ENCODE peak calls at places on chromosomes 16 and 17, in nine cellular contexts. L is GM12892; T is CD4-positive, CD25-positive, alpha-beta regulatory T cell; A is neural progenitor cell; Y is activated T-cell treated with anti-CD3 and anti-CD28 coated beads for 1 hour; C is A172; H is GM13976; D is fibroblast of mammary gland; Z is myocyte. F is an unnamed sample.

GRCh38 chr16:85129846-85130706 is 17.8 kb upstream of the CIBAR2 start:
- DNase-seq in L (no peak), T (no peak), A (no peak), Y (no peak), C (peak; percentile 23), H (no peak), D (peak; percentile 69), Z (peak; percentile 78), F (no peak)

GRCh38 chr17:78358538-78359215 is 1.2 kb downstream of the SOCS3 start:
- DNase-seq in L (no peak), T (no peak), A (peak; percentile 71), Y (no peak), C (no peak), H (no peak), D (no peak), Z (peak; percentile 63), F (no peak)

GRCh38 chr17:57136355-57136754 is 51.3 kb downstream of the AKAP1 start:
- DNase-seq in L (no peak), T (no peak), A (peak; percentile 18), Y (no peak), C (no peak), H (no peak), D (no peak), Z (no peak), F (no peak)

GRCh38 chr16:88309905-88310259 is 72.9 kb upstream of the ZNF469 start:
- DNase-seq in L (no peak), T (no peak), A (no peak), Y (no peak), C (no peak), H (no peak), D (no peak), Z (peak; percentile 75), F (no peak)

GRCh38 chr16:25106567-25107465 is 4.7 kb upstream of the LCMT1 start:
- DNase-seq in L (peak; percentile 86), T (peak; percentile 65), A (peak; percentile 95), Y (peak; percentile 45), C (no peak), H (peak; percentile 95), D (peak; percentile 85), Z (peak; percentile 90), F (peak; percentile 45)

GRCh38 chr16:85908444-85908843 is 9.5 kb downstream of the IRF8 start:
- DNase-seq in L (no peak), T (no peak), A (no peak), Y (no peak), C (no peak), H (peak; percentile 71), D (no peak), Z (no peak), F (no peak)

GRCh38 chr17:35243459-35244204 is 760 bp downstream of the SLFN5 start:
- DNase-seq in L (peak; percentile 15), T (peak; percentile 47), A (peak; percentile 57), Y (peak; percentile 29), C (peak; percentile 85), H (peak; percentile 45), D (peak; percentile 84), Z (peak; percentile 81), F (no peak)

GRCh38 chr16:84826558-84826941 is 6.8 kb downstream of the CRISPLD2 start:
- DNase-seq in L (no peak), T (no peak), A (no peak), Y (no peak), C (no peak), H (no peak), D (peak; percentile 60), Z (no peak), F (no peak)

GRCh38 chr16:57341441-57342303 is 16.9 kb upstream of the CCL22 start:
- DNase-seq in L (no peak), T (no peak), A (no peak), Y (no peak), C (peak; percentile 78), H (no peak), D (peak; percentile 96), Z (peak; percentile 71), F (peak; percentile 63)

GRCh38 chr16:57600048-57600835 is 28.2 kb upstream of the ADGRG1 start:
- DNase-seq in L (no peak), T (no peak), A (peak; percentile 85), Y (no peak), C (peak; percentile 42), H (peak; percentile 62), D (peak; percentile 42), Z (no peak), F (no peak)

GRCh38 chr16:57608462-57609113 is 19.8 kb upstream of the ADGRG1 start:
- DNase-seq in L (no peak), T (no peak), A (no peak), Y (no peak), C (no peak), H (no peak), D (no peak), Z (no peak), F (no peak)

GRCh38 chr17:21129023-21129681 is 2.4 kb downstream of the DHRS7B start:
- DNase-seq in L (no peak), T (no peak), A (no peak), Y (no peak), C (no peak), H (no peak), D (peak; percentile 69), Z (peak; percentile 61), F (peak; percentile 26)

GRCh38 chr17:78180083-78180482 is 6.8 kb downstream of the TK1 start:
- DNase-seq in L (no peak), T (no peak), A (no peak), Y (no peak), C (no peak), H (no peak), D (no peak), Z (no peak), F (no peak)